ENCODE peak calls at places on chromosomes 3 and 15, in four cellular contexts. N, B, S and Y are unnamed samples.

GRCh38 chr15:96053039-96054021 is 277.2 kb upstream of the NR2F2 start:
- DNase-seq in S (peak), N (peak), B (peak), Y (peak)

GRCh38 chr3:156551746-156552145 is 3.2 kb downstream of the SSR3 start:
- DNase-seq in B (no peak), N (no peak), S (no peak), Y (no peak)

GRCh38 chr3:156218353-156218744 is 98.0 kb downstream of the KCNAB1 start:
- DNase-seq in S (peak), B (no peak), N (no peak), Y (peak)

GRCh38 chr3:61809879-61810278 is 248.5 kb downstream of the PTPRG start:
- DNase-seq in S (no peak), N (no peak), B (no peak), Y (no peak)

GRCh38 chr15:70339551-70340517 is 242.1 kb upstream of the TLE3 start:
- DNase-seq in B (no peak), N (no peak), S (no peak), Y (peak)

GRCh38 chr15:95085056-95085455 is 853.7 kb downstream of the MCTP2 start:
- DNase-seq in N (no peak), B (no peak), S (no peak), Y (no peak)

GRCh38 chr15:59303641-59304433 is 68.8 kb downstream of the MYO1E start:
- DNase-seq in N (no peak), B (peak), S (peak), Y (no peak)

GRCh38 chr15:64224508-64224907 is 61.7 kb upstream of the PPIB start:
- DNase-seq in S (peak), B (no peak), N (no peak), Y (peak)

GRCh38 chr3:30401971-30402370 is 204.4 kb upstream of the TGFBR2 start:
- DNase-seq in S (no peak), B (no peak), N (no peak), Y (no peak)

GRCh38 chr3:134527037-134527436 is 41.2 kb downstream of the CEP63 start:
- DNase-seq in N (no peak), S (peak), B (peak), Y (no peak)

GRCh38 chr15:67515090-67515489 is 5.8 kb upstream of the C15orf61 start:
- DNase-seq in B (no peak), S (no peak), N (no peak), Y (no peak)

GRCh38 chr3:165459111-165459510 is 262.9 kb upstream of the SLITRK3 start:
- DNase-seq in N (no peak), B (peak), S (no peak), Y (no peak)

GRCh38 chr3:78506581-78507195 is 1261.1 kb downstream of the ROBO1 start:
- DNase-seq in B (no peak), S (no peak), N (no peak), Y (no peak)

GRCh38 chr3:11362600-11362999 is 90.4 kb downstream of the ATG7 start:
- DNase-seq in N (no peak), S (peak), B (no peak), Y (no peak)
- TF ChIP-seq MYC in N (no peak), S (no peak), B (no peak), Y (no peak)

GRCh38 chr3:66430876-66431275 is 69.9 kb downstream of the LRIG1 start:
- DNase-seq in S (no peak), N (no peak), B (no peak), Y (no peak)

GRCh38 chr3:66426135-66426534 is 74.7 kb downstream of the LRIG1 start:
- DNase-seq in S (no peak), B (no peak), N (no peak), Y (no peak)

GRCh38 chr3:66427352-66427751 is 73.5 kb downstream of the LRIG1 start:
- DNase-seq in N (no peak), S (no peak), B (no peak), Y (no peak)

GRCh38 chr3:66427951-66428350 is 72.9 kb downstream of the LRIG1 start:
- DNase-seq in N (no peak), B (no peak), S (no peak), Y (no peak)

DNA sequence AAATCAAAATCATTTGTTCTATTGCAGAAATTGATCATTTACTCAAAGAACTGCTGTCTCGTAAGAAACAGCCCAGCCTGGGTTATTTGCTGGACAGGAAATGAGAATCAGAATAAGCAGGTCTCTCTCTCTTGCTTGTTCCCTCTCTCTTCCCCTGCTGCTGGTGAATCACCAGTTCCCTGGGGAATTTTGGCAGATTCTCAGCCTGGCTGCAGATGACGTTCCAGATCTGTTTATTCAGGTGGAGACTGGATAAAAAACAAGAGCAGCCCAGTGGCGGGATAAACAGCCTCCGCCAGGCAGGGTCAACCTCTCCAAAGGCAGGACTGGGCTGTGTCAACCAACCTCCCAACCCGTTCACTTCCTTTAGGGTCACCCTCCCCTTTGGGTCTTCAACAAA is 72.1 kb downstream of the LRIG1 start:
- DNase-seq in B (peak), S (no peak), N (no peak), Y (peak)
- TF ChIP-seq MYC in B (no peak), S (no peak), N (no peak), Y (no peak)

DNA sequence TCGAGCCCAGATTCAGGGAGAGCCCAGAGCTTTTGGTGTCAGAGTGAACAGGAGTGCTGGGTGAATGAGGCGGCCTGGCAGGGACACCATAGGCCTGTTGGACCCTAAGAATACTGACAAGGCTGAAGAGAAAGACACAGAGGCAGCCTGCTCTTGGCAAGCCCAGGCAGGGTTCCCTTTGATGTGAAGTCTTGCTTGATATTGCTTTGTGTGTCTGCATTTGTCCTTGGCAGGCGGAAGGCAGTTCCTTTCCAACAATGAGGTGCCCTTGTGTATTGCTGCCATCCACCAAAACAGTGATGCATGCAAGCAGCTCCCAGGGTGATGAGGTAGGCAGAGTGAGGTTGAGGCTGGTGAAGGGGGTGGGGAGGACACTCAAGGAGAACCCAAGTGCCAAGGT is 152.7 kb upstream of the TSC22D2 start:
- DNase-seq in B (no peak), S (peak), N (no peak), Y (no peak)
- TF ChIP-seq MYC in B (no peak), S (no peak), N (no peak), Y (no peak)

DNA sequence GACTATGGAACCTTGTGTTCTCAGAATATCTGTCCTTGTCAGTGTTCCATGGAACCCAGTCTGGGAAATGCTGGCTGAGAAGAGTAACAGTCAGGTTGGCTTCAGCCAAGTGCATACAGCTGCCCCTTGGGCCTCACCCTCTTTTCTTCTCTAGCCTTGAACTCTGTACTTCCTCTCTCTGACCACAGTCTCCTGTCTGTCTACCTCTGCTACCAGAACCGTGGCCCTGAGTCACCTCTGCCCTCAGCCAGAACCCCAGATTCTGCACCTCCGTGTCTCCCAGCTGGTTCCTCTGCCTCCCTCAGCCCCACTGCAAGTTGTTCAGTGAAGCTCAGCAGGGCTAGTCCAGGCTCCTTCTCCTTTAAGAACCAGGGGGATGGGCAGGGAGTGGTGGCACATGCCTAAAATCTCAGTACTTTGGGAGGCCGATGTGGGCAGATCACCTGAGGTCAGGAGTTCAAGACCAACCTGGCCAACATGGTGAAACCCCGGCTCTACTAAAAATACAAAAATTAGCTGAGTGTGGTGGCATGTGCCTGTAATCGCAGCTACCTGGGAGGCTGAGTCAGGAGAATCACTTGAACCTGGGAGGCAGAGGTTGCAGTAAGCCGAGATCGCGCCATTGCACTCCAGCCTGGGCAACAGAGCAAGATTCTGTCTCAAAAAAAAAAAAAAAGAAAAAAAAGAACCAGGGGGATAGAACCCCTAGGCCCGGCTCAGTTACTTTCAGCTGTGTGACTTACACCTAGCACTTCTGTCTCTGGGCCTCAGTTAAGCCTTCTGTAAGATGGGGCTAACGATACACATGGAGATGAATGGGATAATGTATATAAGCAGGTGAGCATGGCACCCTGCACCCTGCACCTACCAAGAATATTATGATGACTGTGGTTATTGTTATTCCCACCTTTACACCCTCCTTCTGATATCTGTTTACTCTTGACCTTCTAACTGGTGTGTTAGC is 24.3 kb upstream of the TATDN2 start:
- DNase-seq in N (no peak), S (peak), B (peak), Y (no peak)
- TF ChIP-seq MYC in N (no peak), S (no peak), B (no peak), Y (no peak)